ENCODE peak calls at places on chromosomes 13 and 19, in eight cellular contexts. E is GM12878; U is activated naive CD8-positive, alpha-beta T cell treated with anti-CD3 and anti-CD28 coated beads, Interleukin-2, amount 10 ng/mL, durations not matched to agents 7 days and 5 days; Y is aorta; H is Right ventricle myocardium inferior; Q is T-helper 17 cell; X is right cardiac atrium; M is GM23338. T is an unnamed sample.
A peak's percentile ranks its signal among the peaks of the same experiment; 100 is the strongest.

GRCh38 chr19:13865578-13866462 is 11.1 kb upstream of the NANOS3 start:
- ATAC-seq in M (peak; percentile 9), Q (no peak), E (no peak), X (no peak), U (no peak), H (no peak), Y (no peak), T (no peak)

GRCh38 chr19:7435602-7436001 is 53.2 kb downstream of the PEX11G start:
- ATAC-seq in Q (no peak), U (no peak), E (no peak), Y (no peak), X (no peak), H (no peak), M (no peak), T (no peak)

GRCh38 chr13:102907016-102907756 is 61.4 kb downstream of the ERCC5 start:
- ATAC-seq in Q (no peak), U (no peak), X (no peak), E (peak; percentile 74), H (no peak), Y (no peak), M (no peak), T (no peak)

GRCh38 chr13:95714142-95714832 is 37.3 kb downstream of the DNAJC3 start:
- ATAC-seq in X (no peak), U (no peak), Y (no peak), E (no peak), Q (no peak), M (no peak), H (no peak), T (no peak)

GRCh38 chr13:76213423-76213904 is 577.3 kb downstream of the LMO7 start:
- ATAC-seq in E (peak; percentile 49), H (no peak), Q (no peak), M (no peak), U (no peak), Y (no peak), X (no peak), T (no peak)

GRCh38 chr19:56974554-56975207 is 134.2 kb upstream of the PEG3 start:
- ATAC-seq in E (no peak), X (no peak), Q (no peak), M (no peak), Y (no peak), H (no peak), U (no peak), T (no peak)

GRCh38 chr13:111213964-111214726 is 99.0 kb downstream of the ARHGEF7 start:
- ATAC-seq in H (no peak), Y (no peak), X (no peak), Q (peak; percentile 22), E (peak; percentile 33), M (peak; percentile 8), U (no peak), T (no peak)

GRCh38 chr13:99982741-99983400 is 1.3 kb downstream of the ZIC2 start:
- ATAC-seq in Q (no peak), M (no peak), H (no peak), Y (no peak), X (no peak), U (no peak), E (no peak), T (no peak)

GRCh38 chr13:109655206-109655600 is 131.2 kb downstream of the IRS2 start:
- ATAC-seq in Y (no peak), H (peak; percentile 73), E (no peak), Q (no peak), M (no peak), X (peak; percentile 75), U (no peak), T (peak; percentile 48)

GRCh38 chr19:10316229-10317044 is 622 bp upstream of the FDX2 start:
- ATAC-seq in M (peak; percentile 11), E (peak; percentile 5), H (no peak), Q (no peak), X (peak; percentile 27), Y (peak; percentile 16), U (no peak), T (no peak)

GRCh38 chr13:110980921-110981320 is 66.1 kb upstream of the ANKRD10 start:
- ATAC-seq in Y (no peak), H (no peak), E (no peak), X (no peak), M (no peak), U (no peak), Q (no peak), T (no peak)

GRCh38 chr13:38361551-38362262 is 12.1 kb downstream of the UFM1 start:
- ATAC-seq in U (no peak), M (no peak), E (peak; percentile 15), Y (no peak), X (no peak), H (peak; percentile 39), Q (no peak), T (no peak)

GRCh38 chr19:34217952-34218817 is 36.2 kb upstream of the GARRE1 start:
- ATAC-seq in M (no peak), U (peak; percentile 73), E (peak; percentile 91), Q (peak; percentile 95), H (no peak), X (no peak), Y (no peak), T (no peak)

GRCh38 chr13:23087884-23088283 is 92.9 kb upstream of the SGCG start:
- ATAC-seq in M (peak; percentile 79), Q (no peak), U (no peak), H (no peak), X (no peak), Y (no peak), E (peak; percentile 85), T (no peak)

GRCh38 chr13:68895696-68896095 is 1211.9 kb upstream of the ATXN8OS start:
- ATAC-seq in Y (no peak), E (no peak), U (no peak), Q (no peak), H (no peak), X (no peak), M (no peak), T (no peak)

GRCh38 chr13:114129649-114130062 is 2.8 kb downstream of the RASA3 start:
- ATAC-seq in E (peak; percentile 2), H (no peak), Y (no peak), M (no peak), U (peak; percentile 10), X (no peak), Q (no peak), T (no peak)

GRCh38 chr19:5492281-5492812 is 37.1 kb downstream of the ZNRF4 start:
- ATAC-seq in U (no peak), H (no peak), E (no peak), Q (no peak), X (no peak), M (peak; percentile 53), Y (no peak), T (no peak)

GRCh38 chr19:39160889-39161672 is 35.5 kb downstream of the PAK4 start:
- ATAC-seq in U (no peak), X (peak; percentile 14), M (no peak), Q (no peak), H (peak; percentile 8), Y (no peak), E (no peak), T (peak; percentile 16)

GRCh38 chr19:41456342-41456918 is 13.5 kb downstream of the ERICH4 start:
- ATAC-seq in Y (no peak), M (no peak), U (no peak), H (peak; percentile 26), X (peak; percentile 84), E (no peak), Q (no peak), T (no peak)

GRCh38 chr13:52012512-52012836 is 276 bp downstream of the ALG11 start:
- ATAC-seq in E (no peak), X (no peak), M (no peak), Q (no peak), U (no peak), Y (no peak), H (no peak), T (no peak)

GRCh38 chr19:46902402-46902766 is 41.6 kb downstream of the ARHGAP35 start:
- ATAC-seq in X (no peak), M (peak; percentile 25), Q (no peak), U (no peak), H (no peak), E (no peak), Y (no peak), T (no peak)

GRCh38 chr13:60137911-60138570 is 25.7 kb downstream of the DIAPH3 start:
- ATAC-seq in X (no peak), Q (no peak), E (peak; percentile 20), H (no peak), Y (no peak), U (no peak), M (no peak), T (no peak)

T was measured in gastroesophageal sphincter.